ENCODE peak calls at places on chromosomes 1 and 21, in four cellular contexts. D, W, A and O are unnamed samples.

GRCh38 chr1:87279201-87279860 is 49.3 kb upstream of the LMO4 start:
- DNase-seq in D (no peak), W (no peak), A (no peak), O (no peak)

GRCh38 chr21:42840411-42841155 is 38.8 kb downstream of the WDR4 start:
- DNase-seq in W (no peak), D (no peak), A (no peak), O (no peak)

GRCh38 chr1:85116856-85117255 is 68.6 kb upstream of the MCOLN3 start:
- DNase-seq in A (no peak), W (no peak), D (no peak), O (no peak)

GRCh38 chr1:24481098-24481497 is 21.5 kb upstream of the RCAN3 start:
- DNase-seq in D (no peak), A (no peak), W (peak; percentile 23), O (no peak)

GRCh38 chr1:240092301-240093119 is 827 bp downstream of the FMN2 start:
- DNase-seq in A (peak; percentile 81), D (peak; percentile 53), W (no peak), O (peak; percentile 54)

GRCh38 chr1:76503100-76503499 is 364.2 kb upstream of the ST6GALNAC5 start:
- DNase-seq in W (no peak), D (no peak), A (no peak), O (no peak)

GRCh38 chr21:31158789-31159581 is 120.7 kb upstream of the KRTAP19-8 start:
- DNase-seq in A (no peak), W (no peak), D (no peak), O (peak; percentile 20)

GRCh38 chr1:186283374-186283773 is 91.7 kb downstream of the TPR start:
- DNase-seq in W (no peak), D (no peak), A (no peak), O (no peak)

GRCh38 chr1:181033799-181034391 is at the start of gene MR1:
- DNase-seq in D (peak; percentile 79), A (peak; percentile 84), W (no peak), O (peak; percentile 92)

GRCh38 chr1:23168079-23168461 is 586 bp downstream of the LUZP1 start:
- DNase-seq in A (no peak), D (peak; percentile 31), W (peak; percentile 21), O (no peak)